ENCODE peak calls at places on chromosomes 13 and 19, in nine cellular contexts. I is iPS-NIHi11; K is cardiac muscle cell; G is activated T-cell treated with anti-CD3 and anti-CD28 coated beads, Interleukin-2, amount 50 U/mL, for 72 hours; C is HL-60; E is hypothalamus; Q is activated CD4-positive, alpha-beta T cell treated with anti-CD3 and anti-CD28 coated beads, Interleukin-2, amount 10 ng/mL, durations not matched to agents 24 days and 14 days; W is stimulated activated CD4-positive, alpha-beta T cell treated with anti-CD3 and anti-CD28 coated beads, Interleukin-4, amount 100 ng/mL, for 4 hours; L is aorta. V is an unnamed sample.

GRCh38 chr13:111548301-111548700 is 227.9 kb downstream of the TEX29 start:
- DNase-seq in Q (no peak), G (no peak), E (no peak), W (no peak), K (no peak), I (no peak), C (no peak), L (peak; percentile 68), V (no peak)

GRCh38 chr13:25910243-25910642 is 141.6 kb downstream of the SHISA2 start:
- DNase-seq in E (no peak), K (no peak), L (no peak), G (no peak), Q (no peak), I (no peak), C (no peak), W (no peak), V (no peak)

GRCh38 chr13:105603283-105603682 is 932.2 kb downstream of the EFNB2 start:
- DNase-seq in E (no peak), C (no peak), K (no peak), G (no peak), I (no peak), Q (no peak), W (no peak), L (no peak), V (no peak)

GRCh38 chr19:18675779-18676178 is 7.7 kb upstream of the CRTC1 start:
- DNase-seq in E (no peak), W (no peak), K (peak; percentile 32), Q (peak; percentile 74), G (peak; percentile 40), C (no peak), L (no peak), I (peak; percentile 62), V (no peak)

GRCh38 chr19:46100344-46100743 is 24.1 kb downstream of the IGFL3 start:
- DNase-seq in W (no peak), L (no peak), K (no peak), Q (no peak), G (no peak), E (no peak), C (no peak), I (no peak), V (no peak)

GRCh38 chr19:18345296-18345695 is 4.9 kb downstream of the PGPEP1 start:
- DNase-seq in E (no peak), L (no peak), G (no peak), K (no peak), W (no peak), C (no peak), I (no peak), Q (no peak), V (no peak)

GRCh38 chr13:65913173-65913572 is 1317.0 kb downstream of the PCDH9 start:
- DNase-seq in I (no peak), W (no peak), G (no peak), L (no peak), C (no peak), E (no peak), Q (no peak), K (peak; percentile 84), V (peak; percentile 76)

GRCh38 chr13:40186636-40187323 is 479.7 kb downstream of the FOXO1 start:
- DNase-seq in C (no peak), G (no peak), E (no peak), I (no peak), K (no peak), Q (no peak), W (peak; percentile 21), L (no peak), V (no peak)

GRCh38 chr13:113528101-113528797 is 37.7 kb upstream of the DCUN1D2 start:
- DNase-seq in G (no peak), Q (no peak), L (peak; percentile 55), E (no peak), I (no peak), K (no peak), C (peak; percentile 75), W (no peak), V (no peak)

GRCh38 chr13:22278336-22278929 is 607.6 kb downstream of the FGF9 start:
- DNase-seq in G (peak; percentile 57), E (peak; percentile 21), K (peak; percentile 10), L (no peak), Q (peak; percentile 87), C (peak; percentile 32), I (peak; percentile 44), W (peak; percentile 52), V (peak; percentile 29)

GRCh38 chr19:47377801-47378200 is 28.7 kb downstream of the DHX34 start:
- DNase-seq in W (no peak), C (no peak), E (no peak), G (no peak), Q (no peak), L (no peak), K (no peak), I (no peak), V (no peak)

GRCh38 chr19:3458595-3459284 is 21.6 kb downstream of the SMIM24 start:
- DNase-seq in L (peak; percentile 88), W (no peak), G (no peak), C (no peak), E (no peak), Q (no peak), I (peak; percentile 73), K (peak; percentile 74), V (no peak)